ENCODE peak calls at places on chromosomes 4 and X, in five cellular contexts. One of them, this sample, is unnamed.

GRCh38 chr4:121256346-121256745 is 92.2 kb upstream of the TNIP3 start:
- DNase-seq in EL: peak
- DNase-seq in AG04449: peak
- DNase-seq in bronchial epithelial cell: peak
- DNase-seq in heart left ventricle: no peak
- DNase-seq in this sample: no peak

GRCh38 chrX:20151689-20152088 is 10.1 kb upstream of the EIF1AX start:
- DNase-seq in bronchial epithelial cell: no peak
- DNase-seq in AG04449: no peak
- DNase-seq in heart left ventricle: no peak
- DNase-seq in EL: no peak
- DNase-seq in this sample: no peak

GRCh38 chr4:70336043-70336442 is 1.3 kb downstream of the CABS1 start:
- DNase-seq in EL: no peak
- DNase-seq in bronchial epithelial cell: no peak
- DNase-seq in AG04449: no peak
- DNase-seq in heart left ventricle: no peak
- DNase-seq in this sample: no peak

GRCh38 chr4:25927361-25928040 is 13.5 kb downstream of the SMIM20 start:
- DNase-seq in bronchial epithelial cell: no peak
- DNase-seq in EL: no peak
- DNase-seq in AG04449: no peak
- DNase-seq in heart left ventricle: no peak
- DNase-seq in this sample: peak

GRCh38 chr4:160370046-160370445 is 1267.2 kb downstream of the RAPGEF2 start:
- DNase-seq in AG04449: no peak
- DNase-seq in EL: no peak
- DNase-seq in heart left ventricle: no peak
- DNase-seq in bronchial epithelial cell: peak
- DNase-seq in this sample: no peak

GRCh38 chr4:144514736-144515135 is 131.2 kb upstream of the HHIP start:
- DNase-seq in AG04449: no peak
- DNase-seq in EL: no peak
- DNase-seq in heart left ventricle: no peak
- DNase-seq in bronchial epithelial cell: no peak
- DNase-seq in this sample: no peak

GRCh38 chr4:121155893-121156292 is 8.2 kb downstream of the TNIP3 start:
- DNase-seq in AG04449: peak
- DNase-seq in EL: peak
- DNase-seq in bronchial epithelial cell: peak
- DNase-seq in heart left ventricle: no peak
- DNase-seq in this sample: no peak

GRCh38 chr4:173243917-173244658 is 75.5 kb downstream of the GALNT7 start:
- DNase-seq in bronchial epithelial cell: no peak
- DNase-seq in AG04449: no peak
- DNase-seq in EL: no peak
- DNase-seq in heart left ventricle: no peak
- DNase-seq in this sample: no peak

GRCh38 chr4:146957252-146957651 is 11.6 kb upstream of the TTC29 start:
- DNase-seq in bronchial epithelial cell: peak
- DNase-seq in EL: peak
- DNase-seq in AG04449: no peak
- DNase-seq in heart left ventricle: no peak
- DNase-seq in this sample: no peak

GRCh38 chr4:171947389-171947788 is 134.2 kb downstream of the GALNTL6 start:
- DNase-seq in EL: no peak
- DNase-seq in AG04449: no peak
- DNase-seq in heart left ventricle: no peak
- DNase-seq in bronchial epithelial cell: no peak
- DNase-seq in this sample: no peak

GRCh38 chr4:102430511-102430910 is 70.6 kb upstream of the NFKB1 start:
- DNase-seq in EL: peak
- DNase-seq in heart left ventricle: no peak
- DNase-seq in bronchial epithelial cell: peak
- DNase-seq in AG04449: no peak
- DNase-seq in this sample: no peak

GRCh38 chr4:150828159-150828558 is 186.9 kb downstream of the LRBA start:
- DNase-seq in heart left ventricle: no peak
- DNase-seq in AG04449: no peak
- DNase-seq in bronchial epithelial cell: no peak
- DNase-seq in EL: no peak
- DNase-seq in this sample: no peak

GRCh38 chr4:53705151-53705764 is 114.0 kb upstream of the LNX1 start:
- DNase-seq in EL: no peak
- DNase-seq in AG04449: no peak
- DNase-seq in heart left ventricle: no peak
- DNase-seq in bronchial epithelial cell: no peak
- DNase-seq in this sample: no peak

GRCh38 chrX:2521092-2521926 is 20.5 kb upstream of the DHRSX start:
- DNase-seq in heart left ventricle: no peak
- DNase-seq in bronchial epithelial cell: no peak
- DNase-seq in EL: no peak
- DNase-seq in AG04449: no peak
- DNase-seq in this sample: no peak

GRCh38 chr4:109389367-109390118 is 44.1 kb upstream of the SEC24B start:
- DNase-seq in heart left ventricle: no peak
- DNase-seq in EL: peak
- DNase-seq in AG04449: no peak
- DNase-seq in bronchial epithelial cell: no peak
- DNase-seq in this sample: peak

GRCh38 chrX:2875798-2876399 is 47.2 kb downstream of the GYG2 start:
- DNase-seq in EL: no peak
- DNase-seq in bronchial epithelial cell: no peak
- DNase-seq in AG04449: no peak
- DNase-seq in heart left ventricle: no peak
- DNase-seq in this sample: no peak

GRCh38 chrX:115561605-115562491 is 874 bp downstream of the PLS3 start:
- DNase-seq in AG04449: no peak
- DNase-seq in EL: peak
- DNase-seq in bronchial epithelial cell: peak
- DNase-seq in heart left ventricle: peak
- DNase-seq in this sample: peak

GRCh38 chr4:46329118-46329976 is 60.6 kb downstream of the GABRA2 start:
- DNase-seq in EL: no peak
- DNase-seq in AG04449: no peak
- DNase-seq in bronchial epithelial cell: peak
- DNase-seq in heart left ventricle: no peak
- DNase-seq in this sample: peak

GRCh38 chrX:48022100-48022499 is 15.3 kb downstream of the SPACA5 start:
- DNase-seq in AG04449: no peak
- DNase-seq in bronchial epithelial cell: no peak
- DNase-seq in EL: no peak
- DNase-seq in heart left ventricle: no peak
- DNase-seq in this sample: no peak

GRCh38 chrX:110992611-110993010 is 103.4 kb upstream of the PAK3 start:
- DNase-seq in bronchial epithelial cell: peak
- DNase-seq in AG04449: no peak
- DNase-seq in EL: peak
- DNase-seq in heart left ventricle: no peak
- DNase-seq in this sample: peak

GRCh38 chr4:16169491-16169890 is 56.8 kb downstream of the TAPT1 start:
- DNase-seq in heart left ventricle: no peak
- DNase-seq in EL: no peak
- DNase-seq in bronchial epithelial cell: no peak
- DNase-seq in AG04449: no peak
- DNase-seq in this sample: no peak

GRCh38 chr4:6582889-6583504 is 8.0 kb downstream of the MAN2B2 start:
- DNase-seq in EL: peak
- DNase-seq in heart left ventricle: no peak
- DNase-seq in AG04449: no peak
- DNase-seq in bronchial epithelial cell: peak
- DNase-seq in this sample: no peak

GRCh38 chr4:184647391-184648101 is 1.7 kb downstream of the CASP3 start:
- DNase-seq in EL: peak
- DNase-seq in bronchial epithelial cell: peak
- DNase-seq in heart left ventricle: no peak
- DNase-seq in AG04449: no peak
- DNase-seq in this sample: no peak

GRCh38 chr4:173519130-173520101 is 10.6 kb downstream of the HAND2 start:
- DNase-seq in heart left ventricle: peak
- DNase-seq in AG04449: no peak
- DNase-seq in EL: no peak
- DNase-seq in bronchial epithelial cell: no peak
- DNase-seq in this sample: peak

GRCh38 chrX:22165732-22166457 is 106.8 kb upstream of the CBLL2 start:
- DNase-seq in heart left ventricle: no peak
- DNase-seq in EL: peak
- DNase-seq in AG04449: peak
- DNase-seq in bronchial epithelial cell: peak
- DNase-seq in this sample: no peak

GRCh38 chr4:139582044-139582443 is 26.0 kb upstream of the SETD7 start:
- DNase-seq in AG04449: no peak
- DNase-seq in EL: no peak
- DNase-seq in bronchial epithelial cell: no peak
- DNase-seq in heart left ventricle: no peak
- DNase-seq in this sample: no peak

GRCh38 chrX:132094169-132094568 is 33.7 kb downstream of the FRMD7 start:
- DNase-seq in AG04449: no peak
- DNase-seq in EL: no peak
- DNase-seq in bronchial epithelial cell: no peak
- DNase-seq in heart left ventricle: no peak
- DNase-seq in this sample: no peak

GRCh38 chr4:152605641-152606304 is 69.9 kb upstream of the FBXW7 start:
- DNase-seq in AG04449: no peak
- DNase-seq in bronchial epithelial cell: peak
- DNase-seq in EL: peak
- DNase-seq in heart left ventricle: no peak
- DNase-seq in this sample: peak

GRCh38 chr4:10299601-10300000 is 157.6 kb downstream of the ZNF518B start:
- DNase-seq in EL: peak
- DNase-seq in AG04449: no peak
- DNase-seq in heart left ventricle: no peak
- DNase-seq in bronchial epithelial cell: peak
- DNase-seq in this sample: no peak

GRCh38 chr4:128570380-128570779 is 239.1 kb upstream of the JADE1 start:
- DNase-seq in EL: peak
- DNase-seq in heart left ventricle: no peak
- DNase-seq in AG04449: no peak
- DNase-seq in bronchial epithelial cell: peak
- DNase-seq in this sample: no peak

GRCh38 chr4:127370495-127371069 is 262.2 kb upstream of the INTU start:
- DNase-seq in heart left ventricle: peak
- DNase-seq in bronchial epithelial cell: no peak
- DNase-seq in EL: peak
- DNase-seq in AG04449: no peak
- DNase-seq in this sample: no peak

GRCh38 chrX:54923376-54923775 is 2.8 kb downstream of the TRO start:
- DNase-seq in AG04449: no peak
- DNase-seq in EL: no peak
- DNase-seq in bronchial epithelial cell: no peak
- DNase-seq in heart left ventricle: no peak
- DNase-seq in this sample: no peak

GRCh38 chr4:140463182-140463581 is 34.9 kb downstream of the MGAT4D start:
- DNase-seq in heart left ventricle: no peak
- DNase-seq in bronchial epithelial cell: no peak
- DNase-seq in EL: no peak
- DNase-seq in AG04449: no peak
- DNase-seq in this sample: no peak

GRCh38 chr4:14218641-14219040 is 591.1 kb upstream of the BOD1L1 start:
- DNase-seq in EL: no peak
- DNase-seq in AG04449: no peak
- DNase-seq in bronchial epithelial cell: peak
- DNase-seq in heart left ventricle: no peak
- DNase-seq in this sample: no peak

This sample was measured in retina.